ENCODE peak calls at places on chromosomes 3 and 15, in seven cellular contexts. U, E, R, J, V, Q and W are unnamed samples.

GRCh38 chr3:48433472-48434118 is 3.7 kb upstream of the PLXNB1 start:
- DNase-seq in U (no peak), E (no peak), R (peak), J (peak), V (no peak), Q (peak), W (no peak)

GRCh38 chr3:30686176-30686575 is 79.8 kb downstream of the TGFBR2 start:
- DNase-seq in U (no peak), E (no peak), R (no peak), J (no peak), V (no peak), Q (no peak), W (no peak)

GRCh38 chr3:37096292-37096691 is 78.1 kb downstream of the LRRFIP2 start:
- DNase-seq in U (no peak), E (no peak), R (peak), J (no peak), V (no peak), Q (no peak), W (no peak)

GRCh38 chr3:36814071-36814717 is 49.8 kb upstream of the DCLK3 start:
- DNase-seq in U (no peak), E (no peak), R (no peak), J (no peak), V (no peak), Q (no peak), W (no peak)

GRCh38 chr3:89246326-89246725 is 138.9 kb downstream of the EPHA3 start:
- DNase-seq in U (no peak), E (no peak), R (peak), J (no peak), V (no peak), Q (no peak), W (no peak)

GRCh38 chr3:189954733-189955665 is 165.7 kb downstream of the P3H2 start:
- DNase-seq in U (no peak), E (no peak), R (peak), J (no peak), V (no peak), Q (no peak), W (no peak)

GRCh38 chr3:188772886-188773285 is 398.9 kb upstream of the TPRG1 start:
- DNase-seq in U (no peak), E (no peak), R (no peak), J (no peak), V (no peak), Q (no peak), W (no peak)

GRCh38 chr3:11606865-11607440 is 36.8 kb downstream of the VGLL4 start:
- DNase-seq in U (no peak), E (no peak), R (no peak), J (no peak), V (no peak), Q (no peak), W (no peak)

GRCh38 chr3:414063-414462 is 217.5 kb downstream of the CHL1 start:
- DNase-seq in U (no peak), E (no peak), R (peak), J (peak), V (no peak), Q (no peak), W (no peak)

GRCh38 chr3:69647081-69647480 is 92.2 kb upstream of the MITF start:
- DNase-seq in U (no peak), E (no peak), R (no peak), J (no peak), V (no peak), Q (no peak), W (no peak)

GRCh38 chr3:62201438-62202035 is 171.8 kb downstream of the FEZF2 start:
- DNase-seq in U (no peak), E (no peak), R (peak), J (peak), V (no peak), Q (no peak), W (no peak)

GRCh38 chr15:36024066-36024465 is 478.1 kb upstream of the DPH6 start:
- DNase-seq in U (no peak), E (no peak), R (no peak), J (no peak), V (no peak), Q (no peak), W (no peak)

GRCh38 chr15:44813231-44813630 is 76.9 kb downstream of the TRIM69 start:
- DNase-seq in U (no peak), E (no peak), R (no peak), J (peak), V (no peak), Q (no peak), W (no peak)

GRCh38 chr15:81008312-81008711 is 7.6 kb downstream of the TLNRD1 start:
- DNase-seq in U (no peak), E (no peak), R (no peak), J (peak), V (no peak), Q (no peak), W (no peak)

GRCh38 chr15:50484781-50485180 is 60.6 kb downstream of the USP8 start:
- DNase-seq in U (no peak), E (no peak), R (no peak), J (no peak), V (no peak), Q (no peak), W (no peak)

GRCh38 chr15:85312486-85312885 is 67.9 kb upstream of the AKAP13 start:
- DNase-seq in U (no peak), E (no peak), R (no peak), J (no peak), V (peak), Q (no peak), W (no peak)

GRCh38 chr3:133674290-133674912 is 12.7 kb upstream of the TOPBP1 start:
- DNase-seq in U (no peak), E (no peak), R (no peak), J (no peak), V (no peak), Q (no peak), W (no peak)